ENCODE peak calls at places on chromosomes 2 and 18, in nine cellular contexts. One of them, this sample, is unnamed.

GRCh38 chr2:152548996-152549395 is 168.3 kb downstream of the PRPF40A start:
- DNase-seq in mesenchymal stem cell: no peak
- DNase-seq in activated CD4-positive, alpha-beta T cell treated with anti-CD3 and anti-CD28 coated beads, Interleukin-2, amount 50 U/mL, for 1 hour: no peak
- DNase-seq in skeletal muscle cell: no peak
- DNase-seq in Right ventricle myocardium superior: no peak
- DNase-seq in right atrium auricular region: no peak
- DNase-seq in CD4-positive, CD25-positive, alpha-beta regulatory T cell: no peak
- DNase-seq in activated T-helper 1 cell treated with Interleukin-2 at 50 U/mL for 16 hours: no peak
- DNase-seq in CD8-positive, alpha-beta T cell: no peak
- DNase-seq in this sample: no peak

GRCh38 chr2:32977228-32977758 is 30.5 kb downstream of the LTBP1 start:
- DNase-seq in CD8-positive, alpha-beta T cell: no peak
- DNase-seq in activated T-helper 1 cell treated with Interleukin-2 at 50 U/mL for 16 hours: no peak
- DNase-seq in Right ventricle myocardium superior: peak; percentile 88
- DNase-seq in mesenchymal stem cell: no peak
- DNase-seq in skeletal muscle cell: no peak
- DNase-seq in CD4-positive, CD25-positive, alpha-beta regulatory T cell: no peak
- DNase-seq in activated CD4-positive, alpha-beta T cell treated with anti-CD3 and anti-CD28 coated beads, Interleukin-2, amount 50 U/mL, for 1 hour: no peak
- DNase-seq in right atrium auricular region: peak; percentile 72
- DNase-seq in this sample: no peak

GRCh38 chr2:110851531-110851930 is 119.2 kb downstream of the ACOXL start:
- DNase-seq in CD8-positive, alpha-beta T cell: no peak
- DNase-seq in CD4-positive, CD25-positive, alpha-beta regulatory T cell: no peak
- DNase-seq in skeletal muscle cell: no peak
- DNase-seq in Right ventricle myocardium superior: no peak
- DNase-seq in mesenchymal stem cell: no peak
- DNase-seq in activated T-helper 1 cell treated with Interleukin-2 at 50 U/mL for 16 hours: no peak
- DNase-seq in right atrium auricular region: no peak
- DNase-seq in activated CD4-positive, alpha-beta T cell treated with anti-CD3 and anti-CD28 coated beads, Interleukin-2, amount 50 U/mL, for 1 hour: no peak
- DNase-seq in this sample: no peak

GRCh38 chr18:42113529-42114191 is 158.6 kb downstream of the PIK3C3 start:
- DNase-seq in CD8-positive, alpha-beta T cell: no peak
- DNase-seq in mesenchymal stem cell: peak; percentile 67
- DNase-seq in skeletal muscle cell: peak; percentile 33
- DNase-seq in CD4-positive, CD25-positive, alpha-beta regulatory T cell: no peak
- DNase-seq in activated T-helper 1 cell treated with Interleukin-2 at 50 U/mL for 16 hours: no peak
- DNase-seq in right atrium auricular region: no peak
- DNase-seq in activated CD4-positive, alpha-beta T cell treated with anti-CD3 and anti-CD28 coated beads, Interleukin-2, amount 50 U/mL, for 1 hour: no peak
- DNase-seq in Right ventricle myocardium superior: no peak
- DNase-seq in this sample: no peak

GRCh38 chr18:46387426-46388131 is 269.4 kb downstream of the LOXHD1 start:
- DNase-seq in activated CD4-positive, alpha-beta T cell treated with anti-CD3 and anti-CD28 coated beads, Interleukin-2, amount 50 U/mL, for 1 hour: no peak
- DNase-seq in skeletal muscle cell: peak; percentile 9
- DNase-seq in activated T-helper 1 cell treated with Interleukin-2 at 50 U/mL for 16 hours: no peak
- DNase-seq in right atrium auricular region: no peak
- DNase-seq in Right ventricle myocardium superior: peak; percentile 56
- DNase-seq in mesenchymal stem cell: no peak
- DNase-seq in CD4-positive, CD25-positive, alpha-beta regulatory T cell: no peak
- DNase-seq in CD8-positive, alpha-beta T cell: no peak
- DNase-seq in this sample: no peak

GRCh38 chr2:133652407-133652806 is 84.1 kb upstream of the NCKAP5 start:
- DNase-seq in mesenchymal stem cell: no peak
- DNase-seq in CD4-positive, CD25-positive, alpha-beta regulatory T cell: no peak
- DNase-seq in right atrium auricular region: no peak
- DNase-seq in Right ventricle myocardium superior: no peak
- DNase-seq in skeletal muscle cell: no peak
- DNase-seq in activated CD4-positive, alpha-beta T cell treated with anti-CD3 and anti-CD28 coated beads, Interleukin-2, amount 50 U/mL, for 1 hour: no peak
- DNase-seq in CD8-positive, alpha-beta T cell: no peak
- DNase-seq in activated T-helper 1 cell treated with Interleukin-2 at 50 U/mL for 16 hours: no peak
- DNase-seq in this sample: no peak

GRCh38 chr2:170817247-170817998 is 736 bp downstream of the GAD1 start:
- DNase-seq in CD8-positive, alpha-beta T cell: no peak
- DNase-seq in skeletal muscle cell: no peak
- DNase-seq in activated CD4-positive, alpha-beta T cell treated with anti-CD3 and anti-CD28 coated beads, Interleukin-2, amount 50 U/mL, for 1 hour: no peak
- DNase-seq in activated T-helper 1 cell treated with Interleukin-2 at 50 U/mL for 16 hours: no peak
- DNase-seq in CD4-positive, CD25-positive, alpha-beta regulatory T cell: no peak
- DNase-seq in right atrium auricular region: no peak
- DNase-seq in mesenchymal stem cell: peak; percentile 49
- DNase-seq in Right ventricle myocardium superior: no peak
- DNase-seq in this sample: no peak

GRCh38 chr2:226984461-226985226 is 148.8 kb downstream of the RHBDD1 start:
- DNase-seq in mesenchymal stem cell: no peak
- DNase-seq in activated CD4-positive, alpha-beta T cell treated with anti-CD3 and anti-CD28 coated beads, Interleukin-2, amount 50 U/mL, for 1 hour: no peak
- DNase-seq in CD8-positive, alpha-beta T cell: no peak
- DNase-seq in CD4-positive, CD25-positive, alpha-beta regulatory T cell: no peak
- DNase-seq in skeletal muscle cell: no peak
- DNase-seq in activated T-helper 1 cell treated with Interleukin-2 at 50 U/mL for 16 hours: no peak
- DNase-seq in Right ventricle myocardium superior: no peak
- DNase-seq in right atrium auricular region: no peak
- DNase-seq in this sample: no peak

GRCh38 chr2:239383796-239384156 is 17.0 kb downstream of the HDAC4 start:
- DNase-seq in skeletal muscle cell: no peak
- DNase-seq in activated T-helper 1 cell treated with Interleukin-2 at 50 U/mL for 16 hours: no peak
- DNase-seq in mesenchymal stem cell: no peak
- DNase-seq in CD4-positive, CD25-positive, alpha-beta regulatory T cell: no peak
- DNase-seq in CD8-positive, alpha-beta T cell: no peak
- DNase-seq in Right ventricle myocardium superior: peak; percentile 33
- DNase-seq in activated CD4-positive, alpha-beta T cell treated with anti-CD3 and anti-CD28 coated beads, Interleukin-2, amount 50 U/mL, for 1 hour: no peak
- DNase-seq in right atrium auricular region: no peak
- DNase-seq in this sample: no peak

GRCh38 chr2:238598802-238599530 is 172.2 kb downstream of the ASB1 start:
- DNase-seq in right atrium auricular region: no peak
- DNase-seq in skeletal muscle cell: no peak
- DNase-seq in CD4-positive, CD25-positive, alpha-beta regulatory T cell: no peak
- DNase-seq in activated T-helper 1 cell treated with Interleukin-2 at 50 U/mL for 16 hours: no peak
- DNase-seq in Right ventricle myocardium superior: no peak
- DNase-seq in CD8-positive, alpha-beta T cell: no peak
- DNase-seq in mesenchymal stem cell: no peak
- DNase-seq in activated CD4-positive, alpha-beta T cell treated with anti-CD3 and anti-CD28 coated beads, Interleukin-2, amount 50 U/mL, for 1 hour: no peak
- DNase-seq in this sample: peak; percentile 71

GRCh38 chr2:169178364-169178763 is 109.0 kb downstream of the DHRS9 start:
- DNase-seq in right atrium auricular region: no peak
- DNase-seq in CD8-positive, alpha-beta T cell: no peak
- DNase-seq in activated T-helper 1 cell treated with Interleukin-2 at 50 U/mL for 16 hours: no peak
- DNase-seq in activated CD4-positive, alpha-beta T cell treated with anti-CD3 and anti-CD28 coated beads, Interleukin-2, amount 50 U/mL, for 1 hour: no peak
- DNase-seq in Right ventricle myocardium superior: no peak
- DNase-seq in mesenchymal stem cell: no peak
- DNase-seq in skeletal muscle cell: no peak
- DNase-seq in CD4-positive, CD25-positive, alpha-beta regulatory T cell: no peak
- DNase-seq in this sample: no peak

GRCh38 chr18:25170402-25170801 is 181.6 kb downstream of the ZNF521 start:
- DNase-seq in right atrium auricular region: no peak
- DNase-seq in CD8-positive, alpha-beta T cell: no peak
- DNase-seq in CD4-positive, CD25-positive, alpha-beta regulatory T cell: no peak
- DNase-seq in skeletal muscle cell: no peak
- DNase-seq in activated CD4-positive, alpha-beta T cell treated with anti-CD3 and anti-CD28 coated beads, Interleukin-2, amount 50 U/mL, for 1 hour: no peak
- DNase-seq in mesenchymal stem cell: no peak
- DNase-seq in activated T-helper 1 cell treated with Interleukin-2 at 50 U/mL for 16 hours: no peak
- DNase-seq in Right ventricle myocardium superior: no peak
- DNase-seq in this sample: no peak

GRCh38 chr2:34093790-34094189 is 494.7 kb upstream of the FAM98A start:
- DNase-seq in CD8-positive, alpha-beta T cell: no peak
- DNase-seq in skeletal muscle cell: no peak
- DNase-seq in CD4-positive, CD25-positive, alpha-beta regulatory T cell: no peak
- DNase-seq in activated T-helper 1 cell treated with Interleukin-2 at 50 U/mL for 16 hours: no peak
- DNase-seq in mesenchymal stem cell: no peak
- DNase-seq in activated CD4-positive, alpha-beta T cell treated with anti-CD3 and anti-CD28 coated beads, Interleukin-2, amount 50 U/mL, for 1 hour: no peak
- DNase-seq in Right ventricle myocardium superior: no peak
- DNase-seq in right atrium auricular region: no peak
- DNase-seq in this sample: no peak

GRCh38 chr18:23260932-23261590 is 125.8 kb downstream of the CABLES1 start:
- DNase-seq in right atrium auricular region: no peak
- DNase-seq in activated CD4-positive, alpha-beta T cell treated with anti-CD3 and anti-CD28 coated beads, Interleukin-2, amount 50 U/mL, for 1 hour: no peak
- DNase-seq in CD4-positive, CD25-positive, alpha-beta regulatory T cell: no peak
- DNase-seq in skeletal muscle cell: no peak
- DNase-seq in activated T-helper 1 cell treated with Interleukin-2 at 50 U/mL for 16 hours: no peak
- DNase-seq in mesenchymal stem cell: no peak
- DNase-seq in Right ventricle myocardium superior: no peak
- DNase-seq in CD8-positive, alpha-beta T cell: no peak
- DNase-seq in this sample: no peak